ENCODE peak calls at places on chromosomes 7 and 10, in four cellular contexts. S is cardiac fibroblast, O is iPS DF 6.9, X is GM23248. I is an unnamed sample.

GRCh38 chr7:38424750-38425463 is 151.5 kb upstream of the TARP start:
- DNase-seq in S (peak), O (no peak), X (peak), I (no peak)

GRCh38 chr10:27744478-27745379 is 890 bp downstream of the MKX start:
- DNase-seq in S (peak), O (no peak), X (peak), I (no peak)

GRCh38 chr10:60359066-60359465 is 30.6 kb downstream of the ANK3 start:
- DNase-seq in S (no peak), O (no peak), X (no peak), I (no peak)

GRCh38 chr10:122509323-122509722 is 48.0 kb downstream of the HTRA1 start:
- DNase-seq in S (no peak), O (no peak), X (no peak), I (no peak)

GRCh38 chr10:60809157-60809556 is 30.9 kb downstream of the CDK1 start:
- DNase-seq in S (peak), O (no peak), X (peak), I (no peak)

GRCh38 chr10:102068216-102068615 is 3.1 kb downstream of the HPS6 start:
- DNase-seq in S (peak), O (no peak), X (peak), I (no peak)

GRCh38 chr7:6709808-6710207 is 3.1 kb upstream of the ZNF12 start:
- DNase-seq in S (no peak), O (no peak), X (no peak), I (no peak)

GRCh38 chr7:51665045-51665785 is 348.6 kb upstream of the COBL start:
- DNase-seq in S (no peak), O (no peak), X (no peak), I (no peak)

GRCh38 chr10:30431435-30431911 is 2.5 kb upstream of the MAP3K8 start:
- DNase-seq in S (peak), O (no peak), X (peak), I (no peak)

GRCh38 chr10:24886281-24886680 is 66.1 kb downstream of the PRTFDC1 start:
- DNase-seq in S (no peak), O (no peak), X (no peak), I (no peak)

GRCh38 chr10:119772347-119772746 is 46.5 kb downstream of the INPP5F start:
- DNase-seq in S (no peak), O (no peak), X (no peak), I (no peak)

GRCh38 chr7:11054033-11054432 is 80.4 kb downstream of the PHF14 start:
- DNase-seq in S (no peak), O (no peak), X (no peak), I (no peak)

GRCh38 chr7:116231543-116232401 is 21.4 kb downstream of the TES start:
- DNase-seq in S (peak), O (no peak), X (peak), I (no peak)

GRCh38 chr7:16958724-16959123 is 76.9 kb upstream of the AGR3 start:
- DNase-seq in S (no peak), O (no peak), X (no peak), I (no peak)

GRCh38 chr7:1046722-1047679 is 2.7 kb downstream of the GPR146 start:
- DNase-seq in S (no peak), O (no peak), X (no peak), I (no peak)

GRCh38 chr7:16063241-16063640 is 358.1 kb downstream of the CRPPA start:
- DNase-seq in S (no peak), O (no peak), X (no peak), I (no peak)

GRCh38 chr10:79285315-79286185 is 61.7 kb upstream of the PPIF start:
- DNase-seq in S (no peak), O (no peak), X (no peak), I (no peak)

GRCh38 chr7:95545007-95545615 is 51.2 kb downstream of the PDK4 start:
- DNase-seq in S (peak), O (no peak), X (peak), I (no peak)

I was measured in GOT3.